ENCODE peak calls at places on chromosome 16, in ten cellular contexts. One of them, this sample, is unnamed.

GRCh38 chr16:8649829-8650554 is 24.4 kb upstream of the ABAT start:
- DNase-seq in colonic mucosa: no peak
- DNase-seq in NB4: no peak
- DNase-seq in kidney: no peak
- DNase-seq in GOT3: no peak
- DNase-seq in AG09309: no peak
- DNase-seq in left cardiac atrium: no peak
- DNase-seq in A172: no peak
- DNase-seq in mucosa of descending colon: no peak
- DNase-seq in neural crest cell: no peak
- DNase-seq in this sample: no peak

GRCh38 chr16:35516551-35516950 is 2057.1 kb downstream of the TP53TG3F start:
- DNase-seq in colonic mucosa: no peak
- DNase-seq in NB4: no peak
- DNase-seq in kidney: no peak
- DNase-seq in GOT3: no peak
- DNase-seq in AG09309: no peak
- DNase-seq in left cardiac atrium: no peak
- DNase-seq in A172: no peak
- DNase-seq in mucosa of descending colon: no peak
- DNase-seq in neural crest cell: no peak
- DNase-seq in this sample: no peak

GRCh38 chr16:48050871-48051270 is 104.9 kb downstream of the ABCC12 start:
- DNase-seq in colonic mucosa: no peak
- DNase-seq in NB4: no peak
- DNase-seq in kidney: no peak
- DNase-seq in GOT3: no peak
- DNase-seq in AG09309: no peak
- DNase-seq in left cardiac atrium: no peak
- DNase-seq in A172: no peak
- DNase-seq in mucosa of descending colon: no peak
- DNase-seq in neural crest cell: no peak
- DNase-seq in this sample: no peak

GRCh38 chr16:89315791-89316581 is 98.5 kb downstream of the ZNF778 start:
- DNase-seq in colonic mucosa: peak
- DNase-seq in NB4: peak
- DNase-seq in kidney: peak
- DNase-seq in GOT3: no peak
- DNase-seq in AG09309: no peak
- DNase-seq in left cardiac atrium: peak
- DNase-seq in A172: peak
- DNase-seq in mucosa of descending colon: no peak
- DNase-seq in neural crest cell: no peak
- DNase-seq in this sample: peak

GRCh38 chr16:265711-266110 is 10.0 kb downstream of the RGS11 start:
- DNase-seq in colonic mucosa: no peak
- DNase-seq in NB4: no peak
- DNase-seq in kidney: peak
- DNase-seq in GOT3: no peak
- DNase-seq in AG09309: no peak
- DNase-seq in left cardiac atrium: no peak
- DNase-seq in A172: no peak
- DNase-seq in mucosa of descending colon: no peak
- DNase-seq in neural crest cell: no peak
- DNase-seq in this sample: no peak

GRCh38 chr16:74563828-74564263 is 43.1 kb downstream of the GLG1 start:
- DNase-seq in colonic mucosa: no peak
- DNase-seq in NB4: peak
- DNase-seq in kidney: no peak
- DNase-seq in GOT3: no peak
- DNase-seq in AG09309: no peak
- DNase-seq in left cardiac atrium: no peak
- DNase-seq in A172: peak
- DNase-seq in mucosa of descending colon: no peak
- DNase-seq in neural crest cell: no peak
- DNase-seq in this sample: peak

GRCh38 chr16:85891033-85891775 is 7.8 kb upstream of the IRF8 start:
- DNase-seq in colonic mucosa: peak
- DNase-seq in NB4: no peak
- DNase-seq in kidney: peak
- DNase-seq in GOT3: no peak
- DNase-seq in AG09309: no peak
- DNase-seq in left cardiac atrium: no peak
- DNase-seq in A172: peak
- DNase-seq in mucosa of descending colon: no peak
- DNase-seq in neural crest cell: no peak
- DNase-seq in this sample: no peak

GRCh38 chr16:88320947-88321634 is 61.7 kb upstream of the ZNF469 start:
- DNase-seq in colonic mucosa: no peak
- DNase-seq in NB4: peak
- DNase-seq in kidney: peak
- DNase-seq in GOT3: no peak
- DNase-seq in AG09309: no peak
- DNase-seq in left cardiac atrium: no peak
- DNase-seq in A172: peak
- DNase-seq in mucosa of descending colon: no peak
- DNase-seq in neural crest cell: no peak
- DNase-seq in this sample: no peak